ENCODE peak calls at places on chromosomes 4 and X, in six cellular contexts. S is IMR-90, Y is fibroblast of lung, G is colonic mucosa, P is kidney, U is Karpas-422. H is an unnamed sample.

GRCh38 chr4:78864405-78865024 is 74.7 kb downstream of the PAQR3 start:
- DNase-seq in S (peak; percentile 85), Y (peak; percentile 92), G (no peak), P (no peak), U (peak; percentile 76), H (peak; percentile 62)

GRCh38 chr4:110639207-110640092 is 16.6 kb upstream of the PITX2 start:
- DNase-seq in S (no peak), Y (no peak), G (no peak), P (peak; percentile 61), U (no peak), H (no peak)

GRCh38 chrX:87468941-87469340 is 48.7 kb upstream of the KLHL4 start:
- DNase-seq in S (no peak), Y (no peak), G (no peak), P (no peak), U (no peak), H (no peak)

GRCh38 chrX:8783100-8784098 is 17.8 kb downstream of the FAM9A start:
- DNase-seq in S (peak; percentile 4), Y (no peak), G (peak; percentile 38), P (peak; percentile 67), U (peak; percentile 62), H (no peak)

GRCh38 chr4:76784237-76784636 is 113.7 kb downstream of the SOWAHB start:
- DNase-seq in S (no peak), Y (peak; percentile 7), G (no peak), P (no peak), U (peak; percentile 63), H (no peak)

GRCh38 chrX:139933904-139934303 is 1.1 kb upstream of the ATP11C start:
- DNase-seq in S (no peak), Y (no peak), G (peak; percentile 53), P (no peak), U (no peak), H (no peak)

GRCh38 chr4:67288964-67289363 is 256.3 kb downstream of the CENPC start:
- DNase-seq in S (no peak), Y (no peak), G (no peak), P (no peak), U (peak; percentile 86), H (no peak)

GRCh38 chr4:132227349-132228165 is 921.5 kb upstream of the PCDH10 start:
- DNase-seq in S (peak; percentile 2), Y (peak; percentile 29), G (peak; percentile 24), P (no peak), U (peak; percentile 55), H (peak; percentile 25)

GRCh38 chr4:1777822-1778641 is 15.1 kb upstream of the FGFR3 start:
- DNase-seq in S (no peak), Y (no peak), G (no peak), P (no peak), U (no peak), H (peak; percentile 20)

GRCh38 chr4:183355405-183355804 is 33.2 kb upstream of the CLDN24 start:
- DNase-seq in S (peak; percentile 72), Y (peak; percentile 81), G (no peak), P (no peak), U (no peak), H (peak; percentile 93)

GRCh38 chrX:151722241-151722846 is 6.5 kb downstream of the FATE1 start:
- DNase-seq in S (no peak), Y (peak; percentile 0), G (peak; percentile 24), P (peak; percentile 67), U (no peak), H (no peak)

GRCh38 chr4:54941994-54942552 is 183.3 kb downstream of the KDR start:
- DNase-seq in S (no peak), Y (no peak), G (no peak), P (no peak), U (no peak), H (no peak)

GRCh38 chr4:1246901-1247810 is 1.8 kb downstream of the CTBP1 start:
- DNase-seq in S (no peak), Y (no peak), G (no peak), P (peak; percentile 79), U (peak; percentile 62), H (no peak)

GRCh38 chr4:24224446-24224845 is 334.6 kb upstream of the PPARGC1A start:
- DNase-seq in S (no peak), Y (no peak), G (no peak), P (no peak), U (no peak), H (no peak)

GRCh38 chrX:7950865-7951264 is 23.7 kb upstream of the PNPLA4 start:
- DNase-seq in S (no peak), Y (no peak), G (no peak), P (no peak), U (no peak), H (no peak)

GRCh38 chr4:27886075-27886474 is 1025.4 kb downstream of the STIM2 start:
- DNase-seq in S (no peak), Y (peak; percentile 8), G (no peak), P (no peak), U (no peak), H (no peak)

GRCh38 chr4:121072080-121072835 is at the start of gene NDNF:
- DNase-seq in S (peak; percentile 6), Y (peak; percentile 54), G (peak; percentile 85), P (peak; percentile 69), U (no peak), H (peak; percentile 37)

DNA sequence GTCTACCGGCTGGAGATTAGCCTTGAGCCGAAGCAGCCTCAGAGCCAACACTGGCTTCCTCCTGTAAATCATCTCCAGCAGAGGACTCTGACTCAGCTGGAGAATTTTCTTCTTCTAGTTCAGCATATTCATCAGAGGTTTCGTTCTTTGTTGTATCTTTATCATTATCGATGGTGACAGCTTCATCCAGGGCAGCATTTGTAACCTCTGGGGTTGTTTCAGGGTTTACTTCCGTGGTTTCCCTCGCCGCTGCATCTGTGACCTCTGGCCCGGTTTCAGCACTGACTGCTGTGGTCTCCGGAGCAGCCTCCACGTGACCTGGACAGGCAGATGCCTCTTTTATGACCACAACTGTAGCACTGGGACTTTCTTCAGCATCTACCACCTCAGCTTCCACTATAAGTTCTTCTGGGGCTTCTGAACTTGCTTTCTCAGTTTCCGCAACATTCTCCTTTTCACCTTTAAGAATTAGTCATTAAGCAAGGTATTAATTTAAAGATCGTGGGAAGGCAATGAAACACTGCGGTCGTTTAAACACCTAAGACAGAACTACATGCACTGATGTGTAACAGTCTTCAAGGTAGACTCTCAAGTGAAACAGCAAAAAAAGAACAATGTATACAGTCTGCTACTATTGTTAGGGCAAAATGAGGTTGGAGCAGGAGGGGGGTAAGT is 13.3 kb downstream of the MGARP start:
- DNase-seq in S (peak; percentile 86), Y (peak; percentile 77), G (peak; percentile 75), P (peak; percentile 90), U (peak; percentile 54), H (peak; percentile 66)
- H3K9ac ChIP-seq in S (peak overlapping the region; percentile 2), Y (no peak overlapping the region), G (peak overlapping the region; percentile 16), P (no peak overlapping the region), U (peak overlapping the region; percentile 45), H (peak overlapping the region; percentile 43)

DNA sequence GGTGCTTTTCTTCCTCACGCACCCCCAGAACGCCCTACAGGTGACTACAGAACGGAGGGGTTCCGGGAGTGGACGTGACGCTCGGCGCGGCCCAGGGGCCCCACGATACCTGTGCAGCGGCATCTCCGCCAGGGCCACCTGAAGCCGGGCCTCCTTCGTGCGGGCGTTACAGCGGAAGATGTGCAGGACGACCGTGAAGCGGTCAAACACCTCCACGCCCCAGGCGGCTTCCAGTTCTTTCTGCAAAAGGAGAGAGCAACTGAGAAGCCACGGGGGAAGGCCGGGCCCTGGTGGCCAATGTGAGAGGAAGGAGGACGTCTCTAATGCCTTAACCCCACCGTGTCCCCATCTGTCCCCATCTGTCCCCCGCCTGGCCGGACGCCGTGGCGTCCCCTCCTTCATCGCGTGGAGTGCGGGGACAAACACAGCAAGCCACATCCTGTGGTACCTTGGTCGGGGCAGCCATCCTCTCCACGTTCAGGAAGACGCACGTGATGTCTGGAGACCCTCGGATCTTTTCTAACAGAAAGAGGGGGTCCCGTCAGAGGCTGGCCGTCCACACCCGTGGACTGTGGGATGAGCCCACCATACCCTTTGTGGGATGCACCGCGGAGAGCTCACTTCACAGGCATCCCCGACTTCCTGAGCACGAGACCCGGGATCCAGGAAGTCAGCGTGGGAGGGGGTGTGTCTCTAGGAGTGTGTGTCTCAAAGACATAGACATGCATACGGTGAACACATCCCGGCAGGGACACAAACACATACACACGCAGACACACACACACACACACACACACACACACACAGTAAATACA is 3.6 kb downstream of the GTPBP6 start:
- DNase-seq in S (no peak), Y (peak; percentile 13), G (no peak), P (peak; percentile 71), U (no peak), H (no peak)
- H3K36me3 ChIP-seq in S (peaks cover 42% of the 10 kb centered on the region), Y (peaks cover 31% of the 10 kb centered on the region), G (peaks cover 5% of the 10 kb centered on the region), P (peaks cover 16% of the 10 kb centered on the region), U (peaks cover 15% of the 10 kb centered on the region), H (peaks cover 8% of the 10 kb centered on the region)

DNA sequence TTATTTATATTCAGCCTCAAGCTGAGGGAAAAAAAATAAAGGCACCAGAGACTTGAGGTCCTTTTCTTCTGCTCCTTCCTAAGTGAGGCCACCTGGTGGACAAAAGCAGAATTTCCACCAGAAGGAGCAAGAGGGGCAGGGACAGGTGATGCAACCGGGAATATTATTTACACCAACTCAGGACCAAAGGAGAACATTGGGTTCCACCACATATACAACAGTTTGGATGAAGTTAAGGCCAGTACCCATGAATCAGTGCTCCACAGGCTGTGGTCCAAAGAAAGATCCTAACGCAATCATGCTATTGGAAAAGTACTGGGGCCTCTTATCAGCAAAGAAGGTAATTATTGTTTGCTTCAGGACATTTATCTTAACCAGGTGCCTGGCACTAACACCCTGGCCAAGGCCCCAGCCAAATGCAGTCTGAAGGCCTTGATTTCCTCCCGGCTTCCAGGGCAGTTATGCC is 57.4 kb downstream of the TSC22D3 start:
- DNase-seq in S (peak; percentile 78), Y (peak; percentile 92), G (peak; percentile 90), P (no peak), U (peak; percentile 92), H (peak; percentile 44)
- H3K9ac ChIP-seq in S (no peak overlapping the region), Y (no peak overlapping the region), G (no peak overlapping the region), P (no peak overlapping the region), U (peak overlapping the region; percentile 60), H (no peak overlapping the region)

DNA sequence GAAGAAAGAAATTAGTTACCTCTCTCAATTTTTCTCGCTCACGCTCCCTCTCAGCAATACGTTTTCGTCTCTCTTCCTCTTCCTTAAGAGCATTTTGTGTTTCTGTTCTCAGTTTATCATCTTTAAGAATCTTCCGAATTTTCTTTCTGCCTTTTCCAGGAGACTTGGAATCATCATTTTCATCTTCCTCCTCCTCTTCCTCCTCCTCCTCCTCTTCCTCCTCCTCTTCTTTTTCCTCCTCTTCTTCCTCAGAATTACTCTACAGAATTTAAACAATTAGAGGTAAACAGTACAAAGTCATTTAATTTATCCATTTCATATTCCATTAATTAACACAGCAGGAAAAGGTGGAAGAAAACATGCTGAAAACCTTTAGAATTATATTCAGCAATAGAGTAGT is 133.9 kb downstream of the ATRX start:
- DNase-seq in S (no peak), Y (no peak), G (no peak), P (no peak), U (no peak), H (no peak)
- H3K36me3 ChIP-seq in S (peaks cover 5% of the 10 kb centered on the region), Y (peaks cover 2% of the 10 kb centered on the region), G (no peaks in the 10 kb centered on the region), P (no peaks in the 10 kb centered on the region), U (peaks cover 39% of the 10 kb centered on the region), H (peaks cover 3% of the 10 kb centered on the region)

GRCh38 chr4:88318751-88319350 is 34.5 kb upstream of the PPM1K start:
- DNase-seq in S (no peak), Y (no peak), G (no peak), P (no peak), U (no peak), H (no peak)

GRCh38 chr4:88315460-88316017 is 31.2 kb upstream of the PPM1K start:
- DNase-seq in S (no peak), Y (no peak), G (no peak), P (no peak), U (no peak), H (no peak)

GRCh38 chr4:88320174-88320779 is 35.9 kb upstream of the PPM1K start:
- DNase-seq in S (no peak), Y (peak; percentile 1), G (no peak), P (no peak), U (peak; percentile 86), H (peak; percentile 25)

GRCh38 chr4:88320780-88321373 is 36.5 kb upstream of the PPM1K start:
- DNase-seq in S (no peak), Y (peak; percentile 1), G (peak; percentile 24), P (no peak), U (peak; percentile 90), H (peak; percentile 58)
- H3K9ac ChIP-seq in S (no peak overlapping the region), Y (no peak overlapping the region), G (no peak overlapping the region), P (no peak overlapping the region), U (peak overlapping the region; percentile 61), H (no peak overlapping the region)